ENCODE peak calls at places on chromosomes 12 and 14, in six cellular contexts. C, O, T, G, M and B are unnamed samples.

GRCh38 chr12:13223176-13223806 is 26.8 kb downstream of the EMP1 start:
- DNase-seq in C (peak), O (peak), T (no peak), G (no peak), M (no peak), B (no peak)

GRCh38 chr12:120196363-120196762 is 1.8 kb upstream of the GCN1 start:
- DNase-seq in C (no peak), O (no peak), T (no peak), G (no peak), M (no peak), B (no peak)

GRCh38 chr12:109783135-109783964 is 49.8 kb downstream of the TRPV4 start:
- DNase-seq in C (no peak), O (no peak), T (no peak), G (no peak), M (no peak), B (no peak)

GRCh38 chr12:53989227-53990113 is 4.5 kb downstream of the HOXC10 start:
- DNase-seq in C (peak), O (peak), T (no peak), G (no peak), M (no peak), B (peak)

GRCh38 chr14:104237651-104238423 is 99.5 kb downstream of the KIF26A start:
- DNase-seq in C (no peak), O (no peak), T (no peak), G (no peak), M (no peak), B (no peak)

GRCh38 chr14:103721334-103722120 is 5.9 kb downstream of the ZFYVE21 start:
- DNase-seq in C (peak), O (no peak), T (no peak), G (peak), M (no peak), B (no peak)

GRCh38 chr12:101824831-101825230 is 5.9 kb downstream of the GNPTAB start:
- DNase-seq in C (no peak), O (no peak), T (no peak), G (no peak), M (no peak), B (no peak)

GRCh38 chr12:89947437-89948265 is 239.0 kb upstream of the ATP2B1 start:
- DNase-seq in C (peak), O (no peak), T (peak), G (no peak), M (no peak), B (no peak)

GRCh38 chr12:28611115-28611435 is 420.8 kb downstream of the CCDC91 start:
- DNase-seq in C (peak), O (no peak), T (no peak), G (no peak), M (no peak), B (no peak)

GRCh38 chr12:57775563-57776246 is 3.3 kb downstream of the EEF1AKMT3 start:
- DNase-seq in C (peak), O (no peak), T (no peak), G (no peak), M (no peak), B (peak)

GRCh38 chr14:72613196-72613974 is 280.5 kb downstream of the DPF3 start:
- DNase-seq in C (no peak), O (no peak), T (peak), G (no peak), M (peak), B (peak)

GRCh38 chr12:12907552-12907951 is 16.2 kb downstream of the GPRC5A start:
- DNase-seq in C (no peak), O (no peak), T (no peak), G (no peak), M (no peak), B (no peak)

GRCh38 chr12:91565816-91566215 is 383.2 kb upstream of the DCN start:
- DNase-seq in C (no peak), O (no peak), T (no peak), G (no peak), M (no peak), B (no peak)

GRCh38 chr14:64614992-64615391 is 65.2 kb downstream of the PPP1R36 start:
- DNase-seq in C (no peak), O (no peak), T (no peak), G (no peak), M (no peak), B (no peak)

GRCh38 chr12:30795660-30796507 is 41.1 kb upstream of the CAPRIN2 start:
- DNase-seq in C (peak), O (peak), T (peak), G (peak), M (no peak), B (peak)

GRCh38 chr14:104030958-104031357 is 54.5 kb upstream of the ASPG start:
- DNase-seq in C (no peak), O (no peak), T (no peak), G (no peak), M (no peak), B (no peak)

GRCh38 chr12:113227169-113227568 is 5.9 kb downstream of the TPCN1 start:
- DNase-seq in C (no peak), O (no peak), T (no peak), G (peak), M (no peak), B (no peak)
- TF ChIP-seq POLR2A in C (no peak), O (no peak), T (no peak), G (no peak), M (no peak), B (no peak)

DNA sequence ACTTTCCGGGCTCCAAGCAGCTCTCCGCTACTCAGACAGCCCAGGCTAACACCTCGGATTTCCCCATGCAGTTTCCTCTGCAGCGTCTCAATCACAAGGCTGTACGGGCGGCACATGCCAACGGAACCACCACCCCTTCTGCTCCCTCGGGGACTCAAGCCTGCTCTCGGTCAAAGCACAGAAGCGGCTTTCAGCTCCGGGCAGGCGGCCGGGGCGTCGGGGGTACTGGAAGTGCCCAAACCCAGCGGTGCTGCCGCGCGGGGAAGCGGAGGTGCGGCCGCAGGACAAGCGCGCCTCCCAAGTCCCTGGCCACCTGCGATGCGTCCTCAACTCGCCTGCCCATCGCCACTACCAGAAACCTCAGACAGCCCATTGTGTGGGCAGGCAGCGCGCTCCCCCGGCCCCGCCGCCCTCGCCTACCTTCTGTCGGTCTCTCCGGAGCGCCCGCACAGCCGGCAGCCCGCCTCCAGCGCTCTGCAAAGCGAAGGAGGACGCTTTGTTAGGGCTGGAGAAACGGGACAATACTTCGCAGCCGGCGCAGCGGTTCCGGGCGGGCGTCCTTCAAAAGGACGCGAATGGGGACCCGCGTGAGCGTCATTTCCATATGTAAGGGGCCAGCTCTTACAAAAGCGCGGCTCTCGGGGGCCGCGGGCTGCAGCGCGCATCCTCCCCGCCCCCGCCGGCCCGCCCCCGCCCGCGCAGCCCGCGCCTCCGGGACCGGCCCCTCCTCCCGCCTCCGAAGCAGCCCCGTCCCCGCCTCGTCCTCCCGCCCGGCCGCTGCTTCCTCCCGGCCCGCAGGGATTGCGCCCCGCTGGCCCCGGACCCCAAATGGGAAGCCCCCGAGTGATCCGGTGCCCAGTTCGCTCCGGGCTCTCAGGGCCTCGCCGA is 674 bp downstream of the NIN start:
- DNase-seq in C (peak), O (peak), T (peak), G (peak), M (no peak), B (peak)
- TF ChIP-seq POLR2A in C (no peak), O (no peak), T (no peak), G (no peak), M (no peak), B (no peak)

GRCh38 chr12:6961278-6961694 is 9.2 kb downstream of the PHB2 start:
- DNase-seq in C (no peak), O (no peak), T (peak), G (peak), M (no peak), B (peak)
- TF ChIP-seq POLR2A in C (no peak), O (no peak), T (no peak), G (no peak), M (peak), B (no peak)

DNA sequence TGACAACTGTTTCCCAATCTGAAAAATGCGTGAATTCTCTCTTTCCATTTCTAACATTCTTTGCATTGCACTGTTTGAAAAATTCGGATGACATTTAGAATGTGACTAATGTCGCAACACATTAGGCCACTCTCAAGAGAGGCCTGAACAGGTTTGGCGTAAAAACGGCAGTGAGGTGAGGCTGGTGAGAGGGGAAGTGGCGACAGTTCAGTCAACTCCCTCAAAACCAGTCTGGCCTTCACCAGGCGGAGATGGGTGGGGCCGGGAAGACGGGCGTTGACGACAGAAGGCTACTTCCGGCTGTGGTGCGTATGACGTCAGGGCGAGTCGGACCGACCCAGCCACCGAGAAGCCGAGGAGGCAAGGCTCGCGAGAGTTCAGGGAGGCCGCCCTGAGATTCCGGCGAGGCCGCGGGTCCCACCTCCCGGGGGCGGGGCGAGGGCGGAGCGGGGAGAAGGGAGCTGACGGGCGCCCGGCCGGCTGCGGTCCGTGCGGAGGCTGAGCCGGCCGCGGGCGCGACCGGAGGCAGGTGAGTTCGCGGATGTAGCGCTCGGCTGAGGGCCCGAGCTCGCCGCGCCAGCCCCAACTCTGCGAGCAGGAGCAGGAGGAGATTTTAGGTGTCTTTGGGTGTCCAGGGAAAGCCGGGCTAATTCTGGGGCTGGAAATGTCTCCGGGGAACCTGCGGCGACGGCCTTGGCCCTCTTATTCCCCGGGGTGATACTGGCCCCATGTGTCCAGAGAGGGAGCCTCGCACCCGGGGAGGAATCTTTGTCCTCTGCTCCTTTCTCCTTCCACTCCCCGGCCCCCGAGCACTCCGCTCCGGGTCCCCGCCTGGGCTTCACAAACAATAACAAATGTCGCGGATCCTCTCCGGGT is at the start of gene STK38L:
- DNase-seq in C (peak), O (peak), T (peak), G (peak), M (peak), B (peak)
- TF ChIP-seq POLR2A in C (peak), O (peak), T (peak), G (peak), M (peak), B (peak)

DNA sequence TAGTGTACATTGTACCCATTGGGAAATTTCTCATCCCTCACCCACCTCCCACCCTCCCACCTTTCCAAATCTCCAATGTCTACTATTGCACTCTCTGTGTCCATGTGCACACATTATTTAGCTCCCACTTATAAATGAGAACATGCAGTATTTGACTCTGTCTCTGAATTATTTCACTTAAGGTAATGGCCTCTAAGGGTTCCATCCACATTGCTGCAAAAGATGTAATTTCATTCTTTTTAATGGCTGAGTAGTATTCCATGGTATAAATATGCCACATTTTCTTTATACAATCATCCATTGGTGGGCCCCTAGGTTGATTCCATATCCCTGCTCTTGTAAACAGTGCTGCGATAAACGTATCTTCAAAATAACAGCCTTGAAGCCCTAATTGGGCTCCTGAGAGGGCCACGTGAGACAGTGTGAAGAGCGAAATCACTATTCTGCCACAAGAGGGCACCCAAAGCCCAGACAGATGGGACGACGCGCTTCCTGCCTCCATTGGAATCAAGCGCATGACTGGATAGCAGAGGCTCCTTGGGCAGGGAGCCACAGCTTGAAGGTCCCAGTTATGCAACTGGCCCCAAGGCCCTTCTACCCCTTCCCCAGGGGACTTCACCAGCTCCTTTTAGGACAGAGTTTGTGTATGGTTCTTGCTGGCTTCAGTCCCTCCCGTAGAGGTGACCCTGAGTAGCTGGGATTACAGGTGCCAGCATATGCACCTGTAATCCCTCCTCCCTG is 21.3 kb upstream of the CD27 start:
- DNase-seq in C (peak), O (peak), T (peak), G (peak), M (peak), B (peak)
- TF ChIP-seq POLR2A in C (no peak), O (no peak), T (peak), G (no peak), M (no peak), B (no peak)

GRCh38 chr14:24459331-24459730 is 16.8 kb upstream of the SDR39U1 start:
- DNase-seq in C (no peak), O (no peak), T (no peak), G (no peak), M (no peak), B (no peak)
- TF ChIP-seq POLR2A in C (no peak), O (no peak), T (no peak), G (no peak), M (no peak), B (no peak)

DNA sequence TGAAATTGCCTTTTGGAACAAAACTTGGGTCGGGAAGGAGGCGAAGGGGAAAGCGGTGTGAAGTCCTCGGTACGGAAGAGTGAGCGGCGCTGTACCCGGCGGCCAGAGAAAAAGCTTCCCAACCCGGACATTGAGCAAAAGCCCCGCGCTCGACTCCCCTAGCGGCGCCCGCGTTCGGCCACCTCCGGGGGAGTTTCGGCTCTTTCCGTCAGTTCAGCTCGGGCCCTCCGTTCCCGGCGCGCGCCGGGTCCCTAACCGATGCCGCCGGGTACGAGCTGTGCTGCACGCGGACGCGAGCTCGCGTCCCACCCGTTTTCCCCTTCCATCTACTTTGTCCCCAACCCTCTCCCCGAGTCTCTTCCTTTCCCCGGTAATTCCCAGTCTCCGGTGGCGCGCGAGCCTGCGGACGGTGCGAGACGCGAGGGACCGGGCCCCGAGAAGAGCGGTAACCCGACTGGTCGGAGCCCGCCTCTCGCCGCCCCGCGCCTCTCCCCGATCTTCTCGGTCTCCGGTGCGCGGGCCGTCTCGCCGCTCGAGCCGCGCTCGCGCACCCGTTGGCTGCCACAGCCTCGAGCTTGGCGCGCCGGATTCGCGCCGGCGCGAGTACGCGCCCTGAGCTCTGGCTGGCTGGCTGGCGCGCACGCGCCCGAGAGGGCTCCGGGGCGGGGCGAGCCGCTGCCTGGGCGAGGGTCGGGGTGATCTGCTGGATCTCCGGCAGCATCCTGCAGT is 446 bp upstream of the SPATS2 start:
- DNase-seq in C (peak), O (peak), T (peak), G (peak), M (peak), B (peak)
- TF ChIP-seq POLR2A in C (peak), O (peak), T (no peak), G (no peak), M (peak), B (peak)

GRCh38 chr14:22509036-22509709 is 79.9 kb downstream of the DAD1 start:
- DNase-seq in C (no peak), O (no peak), T (no peak), G (no peak), M (no peak), B (no peak)
- TF ChIP-seq POLR2A in C (no peak), O (no peak), T (no peak), G (no peak), M (no peak), B (no peak)

DNA sequence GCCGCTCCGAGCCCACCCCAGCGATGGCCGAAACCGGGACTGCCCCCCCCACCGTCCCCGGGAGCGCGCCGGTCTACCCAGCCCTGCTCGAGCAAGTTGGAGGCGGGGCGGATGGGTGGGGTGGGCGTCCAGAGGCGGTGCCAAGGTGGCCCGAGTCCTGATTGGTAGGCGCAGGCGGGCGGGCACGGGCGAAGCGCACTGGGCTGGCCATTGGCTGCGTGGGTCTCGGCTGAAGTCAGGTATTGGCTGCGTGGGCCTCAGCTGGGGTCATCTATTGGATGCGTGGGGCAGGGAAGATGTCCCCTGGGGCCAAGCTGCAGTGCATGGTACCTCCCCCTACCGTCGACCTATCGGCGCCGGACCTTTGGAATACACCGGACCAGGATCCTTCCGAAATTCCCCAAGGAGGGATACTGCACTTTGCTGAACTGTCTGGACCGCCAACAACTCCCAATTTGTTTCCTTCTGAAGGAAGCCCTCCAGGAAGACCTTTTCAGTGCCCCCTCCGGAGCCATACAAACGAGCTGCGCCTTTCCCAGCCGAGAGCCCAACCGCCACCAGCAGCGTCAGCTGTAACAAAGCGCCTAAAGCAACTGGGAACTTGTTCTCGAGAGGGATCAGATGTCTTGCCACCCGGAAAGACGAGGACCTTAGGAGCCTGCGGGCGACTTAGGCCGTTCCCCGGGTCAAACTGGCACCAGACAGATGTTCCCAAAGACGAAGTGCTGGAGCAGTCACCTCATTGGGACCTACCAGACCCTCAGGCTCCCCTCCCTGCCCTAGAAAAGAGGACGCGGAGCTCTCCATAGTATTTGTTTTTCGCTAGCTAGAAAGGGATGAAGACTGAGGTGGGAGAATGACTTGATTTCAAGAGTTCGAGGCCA is at the start of gene HOMEZ:
- DNase-seq in C (peak), O (peak), T (peak), G (peak), M (peak), B (peak)
- TF ChIP-seq POLR2A in C (peak), O (peak), T (peak), G (peak), M (peak), B (peak)

GRCh38 chr12:56477521-56478225 is 9.3 kb downstream of the SPRYD4 start:
- DNase-seq in C (no peak), O (no peak), T (no peak), G (no peak), M (no peak), B (no peak)
- TF ChIP-seq POLR2A in C (no peak), O (no peak), T (no peak), G (no peak), M (no peak), B (no peak)